ENCODE peak calls at places on chromosomes 6 and 20, in ten cellular contexts. G, D, T, U, X, I, R, H, Q and L are unnamed samples.

GRCh38 chr20:62554214-62554897 is 78.6 kb upstream of the GATA5 start:
- DNase-seq in G (no peak), D (no peak), T (no peak), Q (no peak), H (no peak), X (no peak), I (no peak), R (no peak), U (no peak), L (no peak)

GRCh38 chr6:28134716-28135115 is 7.0 kb upstream of the ZKSCAN8 start:
- DNase-seq in T (no peak), X (no peak), I (no peak), R (no peak), U (no peak), D (no peak), H (no peak), G (no peak), Q (no peak), L (no peak)

GRCh38 chr20:44748005-44748370 is 2.3 kb downstream of the KCNK15 start:
- DNase-seq in X (no peak), Q (no peak), U (peak; percentile 42), I (no peak), R (no peak), G (no peak), T (no peak), D (no peak), H (peak; percentile 23), L (no peak)

GRCh38 chr6:145082359-145082758 is 653.0 kb downstream of the EPM2A start:
- DNase-seq in I (no peak), D (no peak), T (no peak), X (no peak), G (no peak), Q (no peak), U (no peak), H (no peak), R (no peak), L (no peak)

GRCh38 chr6:33613794-33614166 is 7.3 kb upstream of the ITPR3 start:
- DNase-seq in U (peak; percentile 92), D (peak; percentile 35), Q (no peak), T (no peak), H (no peak), X (no peak), I (no peak), R (peak; percentile 86), G (no peak), L (no peak)

GRCh38 chr6:141848029-141848890 is 284.5 kb upstream of the GJE1 start:
- DNase-seq in D (peak; percentile 8), H (no peak), I (no peak), G (no peak), T (peak; percentile 19), R (no peak), Q (no peak), X (peak; percentile 6), U (peak; percentile 67), L (peak; percentile 21)

GRCh38 chr6:134247271-134247833 is 70.6 kb downstream of the SGK1 start:
- DNase-seq in X (peak; percentile 74), R (no peak), G (no peak), Q (peak; percentile 48), U (no peak), D (peak; percentile 19), T (no peak), I (no peak), H (no peak), L (peak; percentile 75)

GRCh38 chr6:20791074-20791473 is 256.8 kb downstream of the CDKAL1 start:
- DNase-seq in D (no peak), T (no peak), X (no peak), Q (no peak), H (no peak), U (no peak), I (no peak), G (no peak), R (no peak), L (no peak)

GRCh38 chr6:99641270-99641669 is 34.6 kb downstream of the PRDM13 start:
- DNase-seq in H (no peak), R (no peak), D (no peak), U (no peak), T (no peak), X (no peak), G (no peak), Q (no peak), I (no peak), L (no peak)

GRCh38 chr6:137489410-137490371 is 4.5 kb downstream of the OLIG3 start:
- DNase-seq in R (no peak), X (no peak), H (no peak), I (no peak), D (no peak), T (no peak), G (no peak), Q (no peak), U (no peak), L (no peak)

GRCh38 chr20:54115172-54115854 is 44.9 kb upstream of the BCAS1 start:
- DNase-seq in D (peak; percentile 32), G (no peak), I (no peak), X (no peak), T (no peak), H (no peak), Q (no peak), R (no peak), U (no peak), L (no peak)

GRCh38 chr6:105522626-105523322 is 119.9 kb upstream of the PREP start:
- DNase-seq in I (no peak), Q (no peak), U (peak; percentile 72), X (no peak), R (no peak), H (no peak), T (no peak), D (no peak), G (no peak), L (no peak)

GRCh38 chr6:146032387-146032786 is 3.5 kb downstream of the GRM1 start:
- DNase-seq in Q (no peak), I (no peak), G (no peak), R (no peak), H (no peak), D (no peak), T (no peak), U (no peak), X (no peak), L (no peak)

GRCh38 chr20:36331182-36331581 is 25.0 kb downstream of the DLGAP4 start:
- DNase-seq in T (no peak), G (no peak), X (no peak), H (no peak), I (no peak), R (no peak), D (no peak), U (no peak), Q (no peak), L (no peak)

GRCh38 chr20:8271727-8272126 is 139.7 kb downstream of the PLCB1 start:
- DNase-seq in H (no peak), R (no peak), D (no peak), G (no peak), X (no peak), I (no peak), T (no peak), Q (no peak), U (no peak), L (no peak)

GRCh38 chr6:8329592-8329991 is 105.8 kb downstream of the SLC35B3 start:
- DNase-seq in X (no peak), H (no peak), D (no peak), T (no peak), G (no peak), U (no peak), Q (no peak), R (no peak), I (no peak), L (no peak)

GRCh38 chr6:91569071-91569470 is 982.2 kb upstream of the MAP3K7 start:
- DNase-seq in G (no peak), X (no peak), I (no peak), H (no peak), U (no peak), R (no peak), D (no peak), Q (no peak), T (no peak), L (no peak)

GRCh38 chr20:24533449-24533848 is 64.0 kb downstream of the SYNDIG1 start:
- DNase-seq in X (no peak), I (no peak), D (no peak), Q (no peak), U (no peak), H (no peak), T (no peak), R (no peak), G (no peak), L (no peak)

GRCh38 chr20:58852559-58853271 is at the start of gene GNAS:
- DNase-seq in I (peak; percentile 42), X (peak; percentile 35), G (no peak), U (peak; percentile 68), D (peak; percentile 62), Q (no peak), H (peak; percentile 21), R (no peak), T (no peak), L (peak; percentile 63)

GRCh38 chr6:148700047-148700712 is 46.6 kb upstream of the UST start:
- DNase-seq in U (peak; percentile 6), X (no peak), I (no peak), D (no peak), R (no peak), Q (no peak), T (no peak), G (no peak), H (no peak), L (no peak)

GRCh38 chr20:4942336-4942735 is 59.0 kb downstream of the SLC23A2 start:
- DNase-seq in R (no peak), Q (no peak), D (no peak), X (no peak), H (no peak), G (no peak), I (no peak), U (peak; percentile 12), T (no peak), L (no peak)

GRCh38 chr6:16336056-16336810 is 97.8 kb downstream of the GMPR start:
- DNase-seq in I (no peak), Q (no peak), X (no peak), R (no peak), G (no peak), U (no peak), D (no peak), H (no peak), T (no peak), L (no peak)

GRCh38 chr6:107152633-107153032 is 37.3 kb upstream of the BEND3 start:
- DNase-seq in H (peak; percentile 87), I (no peak), U (no peak), X (no peak), T (no peak), R (peak; percentile 25), D (peak; percentile 57), G (no peak), Q (no peak), L (peak; percentile 50)